ENCODE peak calls at places on chromosomes 2 and 18, in four cellular contexts. V is LHCN-M2; P is activated CD4-positive, alpha-beta T cell treated with anti-CD3 and anti-CD28 coated beads, Interleukin-2, amount 50 U/mL, for 4 hours; K is skeletal muscle cell. T is an unnamed sample.

GRCh38 chr2:152228215-152228614 is 52.7 kb upstream of the STAM2 start:
- DNase-seq in V (no peak), P (no peak), K (no peak), T (no peak)

GRCh38 chr2:210913461-210913860 is 357.1 kb downstream of the CPS1 start:
- DNase-seq in V (no peak), P (no peak), K (no peak), T (no peak)

GRCh38 chr2:219526320-219527075 is 12.2 kb downstream of the ASIC4 start:
- DNase-seq in V (no peak), P (no peak), K (no peak), T (no peak)

GRCh38 chr2:173204316-173204715 is 128.7 kb downstream of the MAP3K20 start:
- DNase-seq in V (no peak), P (no peak), K (peak; percentile 33), T (no peak)

GRCh38 chr2:238601433-238602222 is 174.9 kb downstream of the ASB1 start:
- DNase-seq in V (peak; percentile 44), P (no peak), K (peak; percentile 85), T (no peak)

GRCh38 chr2:61162721-61163120 is 733 bp downstream of the C2orf74 start:
- DNase-seq in V (no peak), P (no peak), K (no peak), T (no peak)

GRCh38 chr2:67879586-67880290 is 183.1 kb downstream of the C1D start:
- DNase-seq in V (peak; percentile 73), P (no peak), K (no peak), T (no peak)

GRCh38 chr2:147639891-147640290 is 204.9 kb upstream of the ACVR2A start:
- DNase-seq in V (no peak), P (no peak), K (no peak), T (no peak)

GRCh38 chr2:12694990-12695774 is 21.6 kb upstream of the TRIB2 start:
- DNase-seq in V (no peak), P (no peak), K (no peak), T (no peak)

GRCh38 chr2:178059656-178060055 is 12.9 kb downstream of the PDE11A start:
- DNase-seq in V (no peak), P (no peak), K (no peak), T (no peak)

GRCh38 chr2:68799615-68800400 is 65.2 kb downstream of the ARHGAP25 start:
- DNase-seq in V (no peak), P (no peak), K (no peak), T (no peak)

GRCh38 chr2:121008978-121009377 is 273.3 kb downstream of the GLI2 start:
- DNase-seq in V (no peak), P (no peak), K (no peak), T (no peak)

GRCh38 chr2:199201539-199201938 is 256.2 kb downstream of the SATB2 start:
- DNase-seq in V (no peak), P (no peak), K (no peak), T (no peak)

GRCh38 chr2:119158563-119159347 is at the start of gene C1QL2:
- DNase-seq in V (no peak), P (no peak), K (no peak), T (no peak)

GRCh38 chr18:39053569-39053968 is 1488.0 kb upstream of the CELF4 start:
- DNase-seq in V (no peak), P (no peak), K (no peak), T (no peak)

GRCh38 chr18:23811176-23811575 is 121.9 kb downstream of the LAMA3 start:
- DNase-seq in V (no peak), P (no peak), K (no peak), T (no peak)

GRCh38 chr2:44964704-44965343 is 23.3 kb downstream of the SIX3 start:
- DNase-seq in V (no peak), P (no peak), K (no peak), T (no peak)

GRCh38 chr2:8477511-8478132 is 204.2 kb upstream of the ID2 start:
- DNase-seq in V (no peak), P (no peak), K (no peak), T (peak; percentile 32)

GRCh38 chr2:166726525-166726924 is 161.8 kb upstream of the XIRP2 start:
- DNase-seq in V (no peak), P (no peak), K (no peak), T (no peak)

GRCh38 chr2:32064021-32064678 is 794 bp downstream of the SPAST start:
- DNase-seq in V (no peak), P (peak; percentile 7), K (no peak), T (no peak)

GRCh38 chr2:47230418-47230817 is 75.3 kb upstream of the STPG4 start:
- DNase-seq in V (peak; percentile 70), P (no peak), K (no peak), T (no peak)

GRCh38 chr2:40935349-40935748 is 483.5 kb upstream of the SLC8A1 start:
- DNase-seq in V (no peak), P (no peak), K (no peak), T (no peak)

GRCh38 chr18:56443508-56443907 is 194.9 kb downstream of the TXNL1 start:
- DNase-seq in V (no peak), P (no peak), K (no peak), T (no peak)

GRCh38 chr2:8438996-8439395 is 242.9 kb upstream of the ID2 start:
- DNase-seq in V (no peak), P (no peak), K (no peak), T (no peak)

GRCh38 chr18:3306391-3306790 is 44.5 kb downstream of the MYL12B start:
- DNase-seq in V (no peak), P (no peak), K (no peak), T (no peak)

GRCh38 chr2:228401065-228401912 is 219.8 kb upstream of the SPHKAP start:
- DNase-seq in V (peak; percentile 1), P (no peak), K (no peak), T (no peak)

GRCh38 chr2:28364611-28365010 is 28.0 kb upstream of the FOSL2 start:
- DNase-seq in V (peak; percentile 81), P (no peak), K (no peak), T (no peak)

GRCh38 chr2:10414591-10414990 is 33.5 kb downstream of the ODC1 start:
- DNase-seq in V (peak; percentile 94), P (no peak), K (peak; percentile 60), T (no peak)

GRCh38 chr18:76610933-76611749 is 116.1 kb upstream of the ZNF516 start:
- DNase-seq in V (peak; percentile 4), P (no peak), K (peak; percentile 43), T (no peak)

GRCh38 chr18:62118324-62118723 is 68.5 kb downstream of the PIGN start:
- DNase-seq in V (peak; percentile 58), P (no peak), K (peak; percentile 58), T (no peak)

GRCh38 chr2:46818141-46818552 is 97.5 kb downstream of the MCFD2 start:
- DNase-seq in V (no peak), P (no peak), K (no peak), T (no peak)

T was measured in stimulated activated naive CD4-positive, alpha-beta T cell treated with Interleukin-2 at 50 U/mL for 16 hours.